ENCODE peak calls at places on chromosome 9, in ten cellular contexts. One of them, this sample, is unnamed.

GRCh38 chr9:105355810-105356209 is 92.0 kb upstream of the FSD1L start:
- DNase-seq in dermis microvascular lymphatic vessel endothelial cell: no peak
- DNase-seq in lung: no peak
- DNase-seq in pancreas: no peak
- DNase-seq in type B pancreatic cell: no peak
- DNase-seq in prostate gland: no peak
- DNase-seq in NCI-H1694 treated with DMSO at 0.1 percent for 48 hours: no peak
- DNase-seq in adipocyte: no peak
- DNase-seq in activated T-helper 1 cell treated with Interleukin-2 at 50 U/mL for 16 hours: no peak
- DNase-seq in HAP-1: no peak
- DNase-seq in this sample: no peak

GRCh38 chr9:123617952-123618678 is 262.1 kb downstream of the CRB2 start:
- DNase-seq in adipocyte: no peak
- DNase-seq in pancreas: no peak
- DNase-seq in type B pancreatic cell: no peak
- DNase-seq in HAP-1: no peak
- DNase-seq in NCI-H1694 treated with DMSO at 0.1 percent for 48 hours: no peak
- DNase-seq in prostate gland: no peak
- DNase-seq in activated T-helper 1 cell treated with Interleukin-2 at 50 U/mL for 16 hours: no peak
- DNase-seq in lung: no peak
- DNase-seq in dermis microvascular lymphatic vessel endothelial cell: no peak
- DNase-seq in this sample: no peak

GRCh38 chr9:116572095-116572748 is 114.9 kb upstream of the TRIM32 start:
- DNase-seq in type B pancreatic cell: peak; percentile 81
- DNase-seq in dermis microvascular lymphatic vessel endothelial cell: peak; percentile 13
- DNase-seq in HAP-1: peak; percentile 82
- DNase-seq in pancreas: peak; percentile 89
- DNase-seq in adipocyte: peak; percentile 96
- DNase-seq in NCI-H1694 treated with DMSO at 0.1 percent for 48 hours: peak; percentile 33
- DNase-seq in activated T-helper 1 cell treated with Interleukin-2 at 50 U/mL for 16 hours: no peak
- DNase-seq in lung: peak; percentile 88
- DNase-seq in prostate gland: no peak
- DNase-seq in this sample: no peak

GRCh38 chr9:130448035-130448624 is 3.4 kb downstream of the ASS1 start:
- DNase-seq in dermis microvascular lymphatic vessel endothelial cell: no peak
- DNase-seq in adipocyte: peak; percentile 74
- DNase-seq in lung: no peak
- DNase-seq in NCI-H1694 treated with DMSO at 0.1 percent for 48 hours: peak; percentile 29
- DNase-seq in type B pancreatic cell: no peak
- DNase-seq in HAP-1: peak; percentile 70
- DNase-seq in pancreas: no peak
- DNase-seq in prostate gland: no peak
- DNase-seq in activated T-helper 1 cell treated with Interleukin-2 at 50 U/mL for 16 hours: no peak
- DNase-seq in this sample: no peak

GRCh38 chr9:7561527-7561926 is 238.1 kb downstream of the DMAC1 start:
- DNase-seq in prostate gland: no peak
- DNase-seq in NCI-H1694 treated with DMSO at 0.1 percent for 48 hours: no peak
- DNase-seq in HAP-1: no peak
- DNase-seq in dermis microvascular lymphatic vessel endothelial cell: no peak
- DNase-seq in pancreas: no peak
- DNase-seq in type B pancreatic cell: no peak
- DNase-seq in activated T-helper 1 cell treated with Interleukin-2 at 50 U/mL for 16 hours: no peak
- DNase-seq in adipocyte: no peak
- DNase-seq in lung: no peak
- DNase-seq in this sample: no peak

GRCh38 chr9:115943591-115944165 is 209.9 kb upstream of the PAPPA start:
- DNase-seq in lung: no peak
- DNase-seq in activated T-helper 1 cell treated with Interleukin-2 at 50 U/mL for 16 hours: no peak
- DNase-seq in dermis microvascular lymphatic vessel endothelial cell: no peak
- DNase-seq in NCI-H1694 treated with DMSO at 0.1 percent for 48 hours: no peak
- DNase-seq in adipocyte: no peak
- DNase-seq in prostate gland: no peak
- DNase-seq in HAP-1: no peak
- DNase-seq in pancreas: no peak
- DNase-seq in type B pancreatic cell: no peak
- DNase-seq in this sample: no peak

GRCh38 chr9:68949271-68950000 is 64.5 kb downstream of the PRKACG start:
- DNase-seq in dermis microvascular lymphatic vessel endothelial cell: peak; percentile 28
- DNase-seq in HAP-1: no peak
- DNase-seq in type B pancreatic cell: no peak
- DNase-seq in adipocyte: peak; percentile 3
- DNase-seq in prostate gland: peak; percentile 41
- DNase-seq in pancreas: peak; percentile 26
- DNase-seq in activated T-helper 1 cell treated with Interleukin-2 at 50 U/mL for 16 hours: no peak
- DNase-seq in lung: no peak
- DNase-seq in NCI-H1694 treated with DMSO at 0.1 percent for 48 hours: no peak
- DNase-seq in this sample: no peak

GRCh38 chr9:127586537-127586936 is 25.5 kb upstream of the STXBP1 start:
- DNase-seq in type B pancreatic cell: peak; percentile 80
- DNase-seq in activated T-helper 1 cell treated with Interleukin-2 at 50 U/mL for 16 hours: peak; percentile 39
- DNase-seq in dermis microvascular lymphatic vessel endothelial cell: peak; percentile 83
- DNase-seq in adipocyte: peak; percentile 98
- DNase-seq in HAP-1: peak; percentile 85
- DNase-seq in NCI-H1694 treated with DMSO at 0.1 percent for 48 hours: peak; percentile 29
- DNase-seq in pancreas: peak; percentile 83
- DNase-seq in prostate gland: peak; percentile 88
- DNase-seq in lung: peak; percentile 82
- DNase-seq in this sample: peak; percentile 47

GRCh38 chr9:79221084-79221483 is 350.7 kb upstream of the TLE4 start:
- DNase-seq in pancreas: no peak
- DNase-seq in lung: no peak
- DNase-seq in dermis microvascular lymphatic vessel endothelial cell: peak; percentile 1
- DNase-seq in type B pancreatic cell: no peak
- DNase-seq in prostate gland: no peak
- DNase-seq in HAP-1: no peak
- DNase-seq in activated T-helper 1 cell treated with Interleukin-2 at 50 U/mL for 16 hours: no peak
- DNase-seq in NCI-H1694 treated with DMSO at 0.1 percent for 48 hours: no peak
- DNase-seq in adipocyte: peak; percentile 98
- DNase-seq in this sample: no peak

This sample was measured in activated effector memory CD4-positive, alpha-beta T cell treated with Interleukin-2 at 50 U/mL for 16 hours.